ENCODE peak calls at places on chromosomes 4 and X, in five cellular contexts. D is ascending aorta, T is tibial artery, B is HT1080, S is GM23338. N is an unnamed sample.

GRCh38 chr4:105102026-105102425 is 44.6 kb upstream of the TET2 start:
- DNase-seq in D (no peak), T (no peak), B (no peak), S (no peak), N (no peak)

GRCh38 chr4:112916868-112917267 is 132.6 kb upstream of the ANK2 start:
- DNase-seq in D (no peak), T (no peak), B (peak), S (peak), N (no peak)

GRCh38 chr4:80213117-80213815 is 16.0 kb downstream of the PRDM8 start:
- DNase-seq in D (no peak), T (no peak), B (peak), S (no peak), N (no peak)

GRCh38 chr4:1105662-1106061 is 7.7 kb downstream of the RNF212 start:
- DNase-seq in D (no peak), T (no peak), B (no peak), S (peak), N (no peak)

GRCh38 chr4:84483738-84484137 is 15.4 kb downstream of the NKX6-1 start:
- DNase-seq in D (no peak), T (no peak), B (no peak), S (peak), N (no peak)

GRCh38 chrX:129655547-129656248 is 942 bp upstream of the APLN start:
- DNase-seq in D (peak), T (no peak), B (no peak), S (peak), N (no peak)

GRCh38 chrX:103396186-103396585 is 19.8 kb downstream of the BEX3 start:
- DNase-seq in D (no peak), T (no peak), B (peak), S (no peak), N (no peak)

GRCh38 chrX:24396930-24397277 is 36.5 kb downstream of the SUPT20HL1 start:
- DNase-seq in D (peak), T (no peak), B (no peak), S (no peak), N (no peak)

GRCh38 chr4:157819693-157820464 is 352.9 kb downstream of the GASK1B start:
- DNase-seq in D (no peak), T (no peak), B (no peak), S (no peak), N (no peak)

GRCh38 chrX:74422576-74423288 is 1.4 kb downstream of the SLC16A2 start:
- DNase-seq in D (peak), T (peak), B (no peak), S (peak), N (peak)

GRCh38 chr4:73721901-73722300 is 18.5 kb upstream of the CXCL8 start:
- DNase-seq in D (no peak), T (no peak), B (peak), S (no peak), N (no peak)

GRCh38 chr4:112589207-112589606 is 47.5 kb downstream of the ZGRF1 start:
- DNase-seq in D (no peak), T (no peak), B (peak), S (no peak), N (no peak)

GRCh38 chr4:158056689-158057245 is 116.1 kb downstream of the GASK1B start:
- DNase-seq in D (no peak), T (no peak), B (no peak), S (no peak), N (no peak)

GRCh38 chr4:119510750-119511149 is 117.9 kb downstream of the PDE5A start:
- DNase-seq in D (no peak), T (no peak), B (no peak), S (no peak), N (no peak)

GRCh38 chrX:47158131-47158530 is 13.1 kb downstream of the RBM10 start:
- DNase-seq in D (no peak), T (no peak), B (no peak), S (peak), N (no peak)

GRCh38 chr4:112061418-112061817 is 83.8 kb upstream of the FAM241A start:
- DNase-seq in D (no peak), T (no peak), B (no peak), S (peak), N (no peak)

GRCh38 chrX:13702390-13702789 is 13.5 kb downstream of the RAB9A start:
- DNase-seq in D (no peak), T (no peak), B (no peak), S (no peak), N (no peak)

GRCh38 chr4:85669992-85670548 is 195.1 kb downstream of the ARHGAP24 start:
- DNase-seq in D (no peak), T (no peak), B (no peak), S (no peak), N (no peak)

GRCh38 chr4:56804551-56804950 is 16.9 kb downstream of the SPINK2 start:
- DNase-seq in D (no peak), T (no peak), B (peak), S (no peak), N (no peak)

GRCh38 chrX:130502023-130502570 is 100.3 kb downstream of the RBMX2 start:
- DNase-seq in D (no peak), T (no peak), B (no peak), S (no peak), N (no peak)

GRCh38 chr4:128519163-128519810 is 231.7 kb upstream of the PGRMC2 start:
- DNase-seq in D (no peak), T (no peak), B (no peak), S (no peak), N (no peak)

GRCh38 chr4:16120720-16121119 is 36.9 kb upstream of the PROM1 start:
- DNase-seq in D (no peak), T (no peak), B (peak), S (peak), N (peak)

GRCh38 chr4:38730830-38731646 is 51.8 kb downstream of the TLR10 start:
- DNase-seq in D (peak), T (peak), B (peak), S (peak), N (peak)

GRCh38 chr4:73620115-73620792 is at the start of gene RASSF6:
- DNase-seq in D (no peak), T (no peak), B (no peak), S (peak), N (peak)

GRCh38 chrX:69102805-69103204 is 62.4 kb downstream of the PJA1 start:
- DNase-seq in D (no peak), T (no peak), B (peak), S (no peak), N (no peak)

N was measured in D341Med.